ENCODE peak calls at places on chromosomes 2 and 18, in eight cellular contexts. U is PC-9, W is cardiac fibroblast, G is hepatocyte, S is fibroblast of lung, P is A549, K is small intestine, O is body of pancreas. T is an unnamed sample.

GRCh38 chr18:43022874-43023273 is 92.6 kb downstream of the RIT2 start:
- DNase-seq in U (no peak), W (peak), G (no peak), S (peak), P (no peak), K (no peak), O (no peak), T (no peak)

GRCh38 chr2:62344472-62344871 is 148.6 kb downstream of the B3GNT2 start:
- DNase-seq in U (no peak), W (no peak), G (no peak), S (no peak), P (no peak), K (peak), O (no peak), T (no peak)

GRCh38 chr2:19815746-19816145 is 86.0 kb downstream of the TTC32 start:
- DNase-seq in U (no peak), W (no peak), G (no peak), S (no peak), P (no peak), K (no peak), O (no peak), T (no peak)

GRCh38 chr2:219172231-219173154 is 2.7 kb upstream of the SLC23A3 start:
- DNase-seq in U (no peak), W (no peak), G (no peak), S (no peak), P (no peak), K (no peak), O (no peak), T (peak)

GRCh38 chr2:202178342-202178958 is 59.9 kb downstream of the SUMO1 start:
- DNase-seq in U (peak), W (peak), G (peak), S (peak), P (peak), K (peak), O (peak), T (no peak)

GRCh38 chr2:55180374-55180773 is 51.7 kb downstream of the CLHC1 start:
- DNase-seq in U (no peak), W (no peak), G (no peak), S (no peak), P (no peak), K (no peak), O (no peak), T (no peak)

GRCh38 chr2:59737313-59737712 is 816.1 kb downstream of the BCL11A start:
- DNase-seq in U (no peak), W (no peak), G (no peak), S (no peak), P (no peak), K (no peak), O (no peak), T (no peak)

GRCh38 chr2:179297922-179298321 is 33.3 kb upstream of the SESTD1 start:
- DNase-seq in U (no peak), W (no peak), G (no peak), S (no peak), P (no peak), K (no peak), O (no peak), T (no peak)

GRCh38 chr18:51184092-51184458 is 13.4 kb downstream of the MEX3C start:
- DNase-seq in U (no peak), W (no peak), G (no peak), S (no peak), P (no peak), K (no peak), O (no peak), T (no peak)

GRCh38 chr18:8742382-8743361 is 37.3 kb downstream of the MTCL1 start:
- DNase-seq in U (no peak), W (no peak), G (no peak), S (no peak), P (no peak), K (peak), O (no peak), T (no peak)

GRCh38 chr18:50161806-50162205 is 33.1 kb downstream of the MYO5B start:
- DNase-seq in U (peak), W (no peak), G (peak), S (no peak), P (no peak), K (no peak), O (no peak), T (no peak)

GRCh38 chr2:73301636-73302035 is 8.3 kb upstream of the EGR4 start:
- DNase-seq in U (no peak), W (no peak), G (no peak), S (no peak), P (no peak), K (no peak), O (no peak), T (no peak)

GRCh38 chr2:6068441-6068935 is 376.3 kb downstream of the SOX11 start:
- DNase-seq in U (no peak), W (no peak), G (no peak), S (no peak), P (no peak), K (peak), O (no peak), T (no peak)

GRCh38 chr2:212037062-212037461 is 501.5 kb downstream of the ERBB4 start:
- DNase-seq in U (no peak), W (no peak), G (no peak), S (no peak), P (no peak), K (no peak), O (no peak), T (no peak)
- H3K4me3 ChIP-seq in U (no peak), W (no peak), G (no peak), S (no peak), P (no peak), K (no peak), O (no peak), T (no peak)

GRCh38 chr18:13502585-13502984 is 223.8 kb downstream of the FAM210A start:
- DNase-seq in U (no peak), W (no peak), G (no peak), S (no peak), P (no peak), K (no peak), O (no peak), T (no peak)

GRCh38 chr18:13500891-13501887 is 225.2 kb downstream of the FAM210A start:
- DNase-seq in U (no peak), W (peak), G (peak), S (peak), P (no peak), K (no peak), O (peak), T (no peak)

GRCh38 chr18:13503839-13504238 is 222.5 kb downstream of the FAM210A start:
- DNase-seq in U (no peak), W (no peak), G (no peak), S (no peak), P (no peak), K (peak), O (no peak), T (no peak)

GRCh38 chr18:13501896-13502295 is 224.5 kb downstream of the FAM210A start:
- DNase-seq in U (no peak), W (no peak), G (no peak), S (no peak), P (no peak), K (no peak), O (no peak), T (no peak)

GRCh38 chr18:13500227-13500865 is 226.0 kb downstream of the FAM210A start:
- DNase-seq in U (no peak), W (peak), G (peak), S (peak), P (no peak), K (no peak), O (no peak), T (no peak)
- H3K4me3 ChIP-seq in U (no peak), W (no peak), G (no peak), S (no peak), P (no peak), K (no peak), O (no peak), T (peak)

DNA sequence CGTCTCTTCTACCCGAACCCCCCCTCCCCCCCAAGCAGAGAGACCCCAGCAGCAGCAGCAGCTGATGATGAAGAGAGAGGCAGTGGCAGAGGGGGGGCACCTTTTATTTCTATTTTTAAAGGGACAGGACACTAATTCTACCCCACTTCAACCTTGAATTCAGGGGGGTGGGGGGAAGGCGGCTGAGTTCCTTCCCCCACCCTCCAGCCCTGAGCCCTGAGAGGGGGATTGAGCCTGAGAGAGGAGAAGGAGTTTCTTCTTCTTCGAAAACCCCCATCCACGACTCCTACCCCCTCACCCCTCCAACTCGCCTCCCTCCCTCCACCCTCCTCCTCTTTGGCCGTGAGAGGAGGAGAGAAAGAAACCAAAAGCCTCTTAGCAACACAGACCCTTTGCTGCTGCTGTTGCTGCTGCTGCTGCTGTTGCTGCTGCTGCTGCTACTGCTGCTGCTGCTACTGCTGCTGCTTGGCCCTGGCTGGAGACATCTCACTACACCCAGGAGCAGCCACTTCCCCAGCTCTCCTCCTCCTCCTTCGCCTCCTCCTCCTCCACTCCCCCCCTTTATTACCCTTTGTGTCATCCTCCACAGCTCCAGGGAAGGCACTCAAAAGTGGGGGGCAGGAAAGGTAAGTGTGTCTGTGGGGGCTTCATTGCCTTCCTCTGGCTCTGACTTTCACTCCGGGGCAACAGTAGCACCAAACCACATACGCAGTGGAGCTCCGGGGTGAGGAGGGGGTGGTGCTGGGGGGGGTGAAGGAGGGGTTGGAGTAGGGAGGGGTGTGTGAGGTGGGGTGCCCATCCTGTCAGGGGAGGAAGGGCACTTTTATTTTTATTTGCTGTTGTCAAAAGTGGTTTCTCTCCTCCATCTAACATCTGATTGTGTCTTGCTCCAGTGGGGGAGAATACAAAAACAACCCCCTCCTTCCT is at the start of gene MBD5:
- DNase-seq in U (peak), W (peak), G (peak), S (peak), P (peak), K (peak), O (no peak), T (no peak)
- H3K4me3 ChIP-seq in U (peak), W (peak), G (peak), S (peak), P (peak), K (peak), O (peak), T (peak)

DNA sequence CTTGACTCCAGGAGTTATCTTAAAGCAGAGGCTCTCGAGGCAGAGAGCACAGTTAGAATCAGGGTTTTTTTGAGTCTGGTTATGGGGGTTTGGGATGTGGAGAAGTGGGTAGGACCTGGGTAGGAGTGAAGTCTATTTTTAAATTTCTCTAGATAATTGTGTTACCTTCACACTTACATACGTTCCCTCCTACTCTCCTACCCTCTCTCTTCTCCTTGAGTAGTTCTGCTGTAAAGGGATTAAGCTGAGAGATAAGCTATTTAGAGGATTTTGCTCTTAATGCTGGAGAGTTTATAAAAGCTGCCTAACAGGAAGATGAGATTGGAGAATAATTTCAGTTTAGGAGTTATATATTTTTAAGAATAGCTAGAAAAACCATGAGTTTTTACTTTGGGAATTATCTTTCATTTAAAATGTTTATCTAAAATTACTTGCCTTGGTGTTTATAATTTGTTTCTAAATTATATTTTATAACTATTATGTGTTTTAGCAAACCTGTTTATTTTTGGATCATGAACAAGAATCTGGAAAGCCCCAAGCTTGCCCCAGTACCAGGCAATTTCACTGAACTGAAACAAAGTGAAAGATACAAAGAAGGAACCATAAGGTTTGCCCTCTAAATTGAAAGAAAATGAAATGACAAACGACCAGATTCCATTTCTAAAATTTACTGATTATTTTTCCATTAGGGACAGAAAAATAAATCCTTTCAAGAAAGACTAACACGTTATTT is 101.4 kb downstream of the ZNF532 start:
- DNase-seq in U (no peak), W (no peak), G (no peak), S (no peak), P (no peak), K (no peak), O (no peak), T (no peak)
- H3K4me3 ChIP-seq in U (no peak), W (no peak), G (no peak), S (no peak), P (no peak), K (no peak), O (no peak), T (no peak)

DNA sequence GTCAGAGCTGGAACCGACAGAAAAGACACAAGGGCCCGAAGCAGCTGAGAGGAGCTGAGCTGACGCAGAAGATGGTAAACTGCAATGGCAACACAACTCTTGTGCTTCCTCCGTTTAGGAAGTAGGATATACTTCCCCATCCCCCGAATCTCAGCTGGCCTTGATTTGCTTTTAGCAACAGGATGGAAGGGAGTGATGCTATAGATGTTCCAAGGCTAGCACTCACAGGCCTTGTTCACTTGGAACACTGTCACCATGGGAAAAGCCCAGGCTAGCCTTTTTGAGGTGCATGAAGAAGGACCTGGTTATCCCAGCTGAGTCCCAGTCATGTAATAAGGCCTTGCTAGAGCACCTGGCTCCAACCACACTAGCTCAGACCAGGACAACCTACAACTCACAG is 26.0 kb downstream of the STAT1 start:
- DNase-seq in U (no peak), W (no peak), G (no peak), S (no peak), P (no peak), K (no peak), O (no peak), T (no peak)
- H3K4me3 ChIP-seq in U (no peak), W (no peak), G (no peak), S (no peak), P (no peak), K (no peak), O (no peak), T (no peak)

GRCh38 chr2:187934236-187934635 is 357.4 kb upstream of the GULP1 start:
- DNase-seq in U (no peak), W (no peak), G (no peak), S (no peak), P (no peak), K (no peak), O (no peak), T (no peak)
- H3K4me3 ChIP-seq in U (no peak), W (no peak), G (no peak), S (no peak), P (no peak), K (no peak), O (no peak), T (no peak)

GRCh38 chr2:184599054-184599874 is 935 bp downstream of the ZNF804A start:
- DNase-seq in U (no peak), W (no peak), G (no peak), S (peak), P (no peak), K (peak), O (no peak), T (no peak)

GRCh38 chr2:184597996-184598312 is 375 bp upstream of the ZNF804A start:
- DNase-seq in U (no peak), W (no peak), G (no peak), S (no peak), P (no peak), K (no peak), O (no peak), T (no peak)

GRCh38 chr2:184597571-184597980 is 753 bp upstream of the ZNF804A start:
- DNase-seq in U (no peak), W (peak), G (peak), S (peak), P (no peak), K (peak), O (peak), T (no peak)

GRCh38 chr2:184598313-184599053 is at the start of gene ZNF804A:
- DNase-seq in U (peak), W (peak), G (peak), S (peak), P (peak), K (peak), O (peak), T (no peak)

GRCh38 chr2:184596819-184597411 is 1.4 kb upstream of the ZNF804A start:
- DNase-seq in U (no peak), W (peak), G (no peak), S (peak), P (no peak), K (peak), O (no peak), T (no peak)
- H3K4me3 ChIP-seq in U (no peak), W (peak), G (peak), S (peak), P (peak), K (no peak), O (no peak), T (peak)

GRCh38 chr2:224970311-224970710 is 72.0 kb downstream of the DOCK10 start:
- DNase-seq in U (no peak), W (no peak), G (no peak), S (no peak), P (no peak), K (no peak), O (no peak), T (no peak)

GRCh38 chr2:224976629-224977525 is 65.4 kb downstream of the DOCK10 start:
- DNase-seq in U (no peak), W (no peak), G (no peak), S (no peak), P (no peak), K (no peak), O (no peak), T (no peak)

GRCh38 chr2:224969633-224970292 is 72.5 kb downstream of the DOCK10 start:
- DNase-seq in U (no peak), W (no peak), G (no peak), S (no peak), P (no peak), K (no peak), O (no peak), T (no peak)

GRCh38 chr2:224971214-224971613 is 71.1 kb downstream of the DOCK10 start:
- DNase-seq in U (peak), W (no peak), G (peak), S (no peak), P (no peak), K (peak), O (no peak), T (no peak)

DNA sequence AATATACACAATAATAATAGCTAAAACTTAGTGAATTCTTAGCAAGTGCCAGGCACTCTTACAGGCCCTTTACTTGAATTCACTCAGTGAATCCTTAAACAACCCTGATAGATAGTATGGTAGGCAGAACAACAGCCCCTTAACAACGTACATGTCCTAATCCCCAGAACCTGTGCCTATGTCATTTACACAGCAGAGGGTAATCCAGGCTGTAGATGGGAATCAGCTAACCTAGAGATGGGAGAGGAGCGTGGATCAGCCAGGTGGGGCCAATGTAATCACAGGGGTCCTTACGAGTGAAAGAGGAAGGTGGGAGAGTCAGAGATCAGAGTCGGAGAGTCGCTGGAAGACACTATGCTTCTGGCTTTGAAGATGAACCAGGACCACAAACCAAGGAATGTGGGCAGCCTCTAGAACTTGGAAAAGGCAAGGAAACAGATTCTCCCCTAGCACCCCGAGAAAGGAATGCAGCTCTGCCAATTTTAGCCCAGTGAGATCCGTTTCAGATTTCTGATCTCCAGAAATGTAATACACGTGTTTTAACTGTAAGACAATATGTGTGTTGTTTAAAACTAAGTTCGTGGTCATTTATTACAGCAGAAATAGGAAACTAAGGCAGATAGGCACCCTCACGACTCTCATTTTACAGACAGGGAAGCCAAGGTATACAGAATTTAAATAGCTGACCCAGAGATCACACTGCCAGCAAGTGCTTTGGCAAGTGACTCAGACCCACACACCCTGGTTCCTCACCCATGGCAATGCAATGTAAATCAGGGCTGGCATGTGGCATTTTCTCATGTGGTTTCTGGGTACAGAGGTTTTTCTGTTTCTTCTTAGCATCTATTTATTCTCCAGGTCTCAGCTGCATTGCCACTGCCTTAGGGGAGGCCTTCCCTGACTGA is 68.9 kb downstream of the DOCK10 start:
- DNase-seq in U (peak), W (no peak), G (no peak), S (no peak), P (no peak), K (no peak), O (no peak), T (no peak)
- H3K4me3 ChIP-seq in U (no peak), W (no peak), G (no peak), S (no peak), P (no peak), K (no peak), O (no peak), T (no peak)

DNA sequence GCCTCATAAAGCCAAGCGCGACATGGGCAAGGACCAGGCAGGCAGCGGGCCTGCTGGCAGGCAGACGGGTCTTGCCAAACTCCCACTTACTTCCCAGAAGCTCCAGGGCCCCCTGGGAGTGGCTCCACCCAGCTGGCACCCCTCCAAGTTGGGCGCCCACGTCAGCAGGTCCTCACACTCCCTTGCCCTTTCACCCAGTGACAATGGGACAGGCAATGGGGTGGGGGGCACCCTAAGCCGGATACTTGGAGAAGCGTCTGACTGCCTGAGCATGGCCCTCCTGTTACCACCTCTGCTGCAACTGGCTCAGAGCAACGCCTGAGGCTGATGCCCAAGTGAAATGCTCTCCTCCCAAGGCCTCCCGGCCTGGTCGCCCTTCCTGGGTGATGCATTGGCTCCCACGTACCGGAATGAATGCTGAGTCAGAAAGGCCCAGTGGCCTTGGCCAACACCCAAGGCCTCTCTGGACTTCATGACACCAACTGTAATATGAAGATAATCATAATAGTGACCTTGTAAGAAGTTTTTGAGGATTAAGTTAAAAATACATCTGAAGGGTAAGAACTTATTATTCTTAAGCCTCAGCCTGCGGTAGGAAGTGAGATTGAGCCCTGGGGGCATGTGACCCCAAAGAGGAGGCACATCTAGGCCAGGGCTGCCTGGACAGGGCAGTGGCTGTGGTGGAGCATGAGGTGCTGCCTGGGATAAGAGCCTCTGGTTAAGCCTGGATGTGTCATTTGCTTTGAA is 31.7 kb downstream of the KCNK3 start:
- DNase-seq in U (peak), W (peak), G (peak), S (peak), P (peak), K (peak), O (peak), T (no peak)
- H3K4me3 ChIP-seq in U (no peak), W (no peak), G (no peak), S (no peak), P (peak), K (no peak), O (no peak), T (no peak)

T was measured in vagina.